ENCODE peak calls at places on chromosomes 6 and 20, in five cellular contexts. P is prostate gland, H is heart left ventricle, W is stomach, K is HCT116. R is an unnamed sample.

GRCh38 chr20:63096681-63097335 is 90.0 kb upstream of the BHLHE23 start:
- DNase-seq in P (no peak), H (no peak), W (no peak), K (no peak), R (no peak)

GRCh38 chr6:158897236-158897635 is 78.1 kb upstream of the EZR start:
- DNase-seq in P (peak), H (no peak), W (no peak), K (no peak), R (no peak)

GRCh38 chr6:19723533-19723932 is 113.6 kb upstream of the ID4 start:
- DNase-seq in P (no peak), H (no peak), W (no peak), K (no peak), R (no peak)

GRCh38 chr6:108693406-108694154 is 132.9 kb downstream of the FOXO3 start:
- DNase-seq in P (no peak), H (no peak), W (no peak), K (no peak), R (no peak)

GRCh38 chr20:50870572-50871161 is 60.6 kb downstream of the ADNP start:
- DNase-seq in P (no peak), H (peak), W (no peak), K (no peak), R (no peak)

GRCh38 chr6:141105481-141105880 is 1027.2 kb upstream of the GJE1 start:
- DNase-seq in P (no peak), H (no peak), W (no peak), K (no peak), R (no peak)

GRCh38 chr20:54293526-54293925 is 85.6 kb downstream of the PFDN4 start:
- DNase-seq in P (no peak), H (no peak), W (no peak), K (no peak), R (peak)

GRCh38 chr6:50602191-50602810 is 111.0 kb upstream of the TFAP2D start:
- DNase-seq in P (no peak), H (no peak), W (no peak), K (peak), R (no peak)

GRCh38 chr20:47336013-47336754 is 20.3 kb downstream of the ZMYND8 start:
- DNase-seq in P (no peak), H (no peak), W (no peak), K (no peak), R (no peak)

GRCh38 chr6:121285041-121285440 is 49.2 kb downstream of the TBC1D32 start:
- DNase-seq in P (no peak), H (no peak), W (no peak), K (no peak), R (no peak)

GRCh38 chr6:170045981-170046667 is 244.8 kb downstream of the DLL1 start:
- DNase-seq in P (no peak), H (no peak), W (no peak), K (no peak), R (no peak)

GRCh38 chr6:21831531-21832291 is 238.2 kb downstream of the SOX4 start:
- DNase-seq in P (no peak), H (no peak), W (no peak), K (no peak), R (no peak)

GRCh38 chr20:33679758-33680485 is 5.7 kb upstream of the NECAB3 start:
- DNase-seq in P (no peak), H (no peak), W (no peak), K (no peak), R (no peak)

GRCh38 chr6:130708338-130708737 is 118.9 kb upstream of the SMLR1 start:
- DNase-seq in P (peak), H (no peak), W (no peak), K (no peak), R (no peak)

GRCh38 chr6:68760941-68761676 is 126.0 kb downstream of the ADGRB3 start:
- DNase-seq in P (no peak), H (no peak), W (no peak), K (no peak), R (no peak)

GRCh38 chr6:161101517-161101916 is 109.9 kb downstream of the MAP3K4 start:
- DNase-seq in P (no peak), H (no peak), W (no peak), K (no peak), R (no peak)

GRCh38 chr6:12012231-12012565 is at the start of gene HIVEP1:
- DNase-seq in P (peak), H (no peak), W (peak), K (no peak), R (peak)

GRCh38 chr20:38187512-38187911 is 22.4 kb upstream of the TGM2 start:
- DNase-seq in P (no peak), H (no peak), W (no peak), K (no peak), R (no peak)

GRCh38 chr6:144066255-144066654 is 29.1 kb downstream of the SF3B5 start:
- DNase-seq in P (no peak), H (no peak), W (no peak), K (no peak), R (no peak)

DNA sequence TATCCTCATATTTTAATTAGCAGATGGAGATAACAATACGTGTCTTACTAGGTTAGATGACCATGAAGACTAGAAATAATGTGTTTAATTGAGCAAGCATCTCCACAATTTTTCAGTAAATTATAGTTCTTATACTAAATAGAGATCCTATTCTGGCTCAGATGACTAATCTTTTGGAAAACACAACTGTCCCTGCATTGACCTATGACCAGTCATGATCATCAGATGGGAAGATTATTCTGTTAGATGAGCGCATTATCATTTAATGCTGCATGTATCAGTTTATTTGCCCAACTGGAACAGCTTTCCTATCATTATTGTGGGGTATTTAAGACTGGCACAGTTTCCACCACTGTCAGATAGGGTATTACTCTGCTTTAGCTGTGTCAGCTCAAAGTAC is 185.5 kb downstream of the MOXD1 start:
- DNase-seq in P (no peak), H (no peak), W (no peak), K (no peak), R (no peak)
- TF ChIP-seq POLR2A in P (no peak), H (no peak), W (no peak), K (no peak), R (no peak)

GRCh38 chr20:36666181-36666740 is 20.3 kb upstream of the SLA2 start:
- DNase-seq in P (no peak), H (no peak), W (no peak), K (no peak), R (no peak)
- TF ChIP-seq CTCF in P (no peak), H (no peak), W (no peak), K (no peak), R (peak)

GRCh38 chr20:44084891-44085290 is 102.1 kb downstream of the JPH2 start:
- DNase-seq in P (no peak), H (no peak), W (no peak), K (no peak), R (no peak)

GRCh38 chr20:44081888-44082287 is 105.1 kb downstream of the JPH2 start:
- DNase-seq in P (no peak), H (no peak), W (no peak), K (no peak), R (no peak)

GRCh38 chr20:44085616-44086434 is 101.2 kb downstream of the JPH2 start:
- DNase-seq in P (no peak), H (no peak), W (no peak), K (no peak), R (no peak)

GRCh38 chr20:44083220-44083933 is 103.6 kb downstream of the JPH2 start:
- DNase-seq in P (peak), H (peak), W (no peak), K (peak), R (no peak)

DNA sequence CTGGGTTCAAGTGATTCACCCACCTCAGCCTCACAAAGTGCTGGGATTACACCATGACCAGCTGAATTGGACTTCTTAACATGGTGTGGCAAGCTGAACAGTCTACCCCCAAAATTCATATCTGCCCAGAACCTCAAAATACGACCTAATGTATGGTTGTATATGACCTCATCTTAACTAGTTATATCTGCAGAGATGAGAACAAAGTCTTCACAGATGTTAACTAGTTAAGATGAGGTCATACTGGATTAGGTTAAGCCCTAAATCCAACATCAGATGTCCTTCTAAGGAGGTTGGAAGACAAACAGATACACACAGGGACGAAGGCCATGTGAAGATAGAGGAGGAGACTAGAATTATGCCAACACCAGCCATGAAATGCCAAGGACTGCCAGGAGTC is 102.5 kb downstream of the JPH2 start:
- DNase-seq in P (no peak), H (no peak), W (no peak), K (no peak), R (no peak)
- H3K4me3 ChIP-seq in P (no peak), H (no peak), W (no peak), K (no peak), R (no peak)

GRCh38 chr20:35739294-35740163 is 2.5 kb downstream of the RBM39 start:
- DNase-seq in P (no peak), H (no peak), W (no peak), K (no peak), R (no peak)
- TF ChIP-seq POLR2A in P (no peak), H (no peak), W (no peak), K (no peak), R (no peak)

DNA sequence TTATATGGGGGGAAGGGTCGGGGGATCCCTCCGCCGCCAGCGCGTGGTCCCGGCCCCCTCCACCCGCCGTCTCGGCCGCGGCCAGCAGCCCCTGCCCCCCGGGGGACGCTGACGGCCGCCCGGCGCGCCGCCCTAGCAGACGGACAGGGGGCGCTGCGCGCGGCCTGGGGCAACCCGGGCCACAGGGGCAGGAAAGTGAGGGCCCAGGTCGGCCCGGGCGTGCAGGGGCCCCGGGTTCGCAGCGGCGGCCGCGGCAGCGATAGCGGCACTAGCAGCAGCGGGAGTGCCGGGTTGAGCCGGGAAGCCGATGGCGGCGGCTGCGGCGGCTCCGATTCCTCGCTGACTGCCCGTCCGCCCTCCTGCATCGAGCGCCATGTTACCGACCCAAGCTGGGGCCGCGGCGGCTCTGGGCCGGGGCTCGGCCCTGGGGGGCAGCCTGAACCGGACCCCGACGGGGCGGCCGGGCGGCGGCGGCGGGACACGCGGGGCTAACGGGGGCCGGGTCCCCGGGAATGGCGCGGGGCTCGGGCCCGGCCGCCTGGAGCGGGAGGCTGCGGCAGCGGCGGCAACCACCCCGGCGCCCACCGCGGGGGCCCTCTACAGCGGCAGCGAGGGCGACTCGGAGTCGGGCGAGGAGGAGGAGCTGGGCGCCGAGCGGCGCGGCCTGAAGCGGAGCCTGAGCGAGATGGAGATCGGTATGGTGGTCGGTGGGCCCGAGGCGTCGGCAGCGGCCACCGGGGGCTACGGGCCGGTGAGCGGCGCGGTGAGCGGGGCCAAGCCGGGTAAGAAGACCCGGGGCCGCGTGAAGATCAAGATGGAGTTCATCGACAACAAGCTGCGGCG is 436 bp downstream of the SRF start:
- DNase-seq in P (no peak), H (peak), W (no peak), K (no peak), R (no peak)
- TF ChIP-seq CTCF in P (peak), H (peak), W (peak), K (peak), R (peak)

GRCh38 chr6:43457643-43458042 is 2.3 kb upstream of the DLK2 start:
- DNase-seq in P (no peak), H (no peak), W (no peak), K (no peak), R (no peak)
- H3K4me3 ChIP-seq in P (no peak), H (no peak), W (no peak), K (peak), R (no peak)

GRCh38 chr6:90285611-90286381 is 10.8 kb downstream of the BACH2 start:
- DNase-seq in P (peak), H (peak), W (peak), K (peak), R (peak)
- TF ChIP-seq POLR2A in P (no peak), H (no peak), W (no peak), K (no peak), R (peak)

GRCh38 chr6:24891004-24891403 is 44.8 kb downstream of the RIPOR2 start:
- DNase-seq in P (no peak), H (no peak), W (no peak), K (no peak), R (no peak)

GRCh38 chr6:24890471-24890870 is 45.3 kb downstream of the RIPOR2 start:
- DNase-seq in P (no peak), H (no peak), W (no peak), K (no peak), R (no peak)

GRCh38 chr6:24887520-24887919 is 48.2 kb downstream of the RIPOR2 start:
- DNase-seq in P (no peak), H (no peak), W (no peak), K (no peak), R (no peak)

GRCh38 chr6:24893342-24893850 is 42.4 kb downstream of the RIPOR2 start:
- DNase-seq in P (no peak), H (no peak), W (no peak), K (no peak), R (no peak)

GRCh38 chr6:24888967-24889366 is 46.8 kb downstream of the RIPOR2 start:
- DNase-seq in P (no peak), H (no peak), W (no peak), K (no peak), R (no peak)
- TF ChIP-seq CTCF in P (no peak), H (no peak), W (no peak), K (no peak), R (no peak)

GRCh38 chr6:27865952-27866369 is 46.2 kb downstream of the OR2B2 start:
- DNase-seq in P (no peak), H (no peak), W (no peak), K (no peak), R (no peak)

GRCh38 chr6:27866370-27867050 is 45.7 kb downstream of the OR2B2 start:
- DNase-seq in P (no peak), H (no peak), W (no peak), K (no peak), R (no peak)

GRCh38 chr6:27862396-27863061 is 49.7 kb downstream of the OR2B2 start:
- DNase-seq in P (no peak), H (no peak), W (no peak), K (no peak), R (no peak)

GRCh38 chr6:27864906-27865883 is 47.0 kb downstream of the OR2B2 start:
- DNase-seq in P (peak), H (peak), W (peak), K (no peak), R (peak)

DNA sequence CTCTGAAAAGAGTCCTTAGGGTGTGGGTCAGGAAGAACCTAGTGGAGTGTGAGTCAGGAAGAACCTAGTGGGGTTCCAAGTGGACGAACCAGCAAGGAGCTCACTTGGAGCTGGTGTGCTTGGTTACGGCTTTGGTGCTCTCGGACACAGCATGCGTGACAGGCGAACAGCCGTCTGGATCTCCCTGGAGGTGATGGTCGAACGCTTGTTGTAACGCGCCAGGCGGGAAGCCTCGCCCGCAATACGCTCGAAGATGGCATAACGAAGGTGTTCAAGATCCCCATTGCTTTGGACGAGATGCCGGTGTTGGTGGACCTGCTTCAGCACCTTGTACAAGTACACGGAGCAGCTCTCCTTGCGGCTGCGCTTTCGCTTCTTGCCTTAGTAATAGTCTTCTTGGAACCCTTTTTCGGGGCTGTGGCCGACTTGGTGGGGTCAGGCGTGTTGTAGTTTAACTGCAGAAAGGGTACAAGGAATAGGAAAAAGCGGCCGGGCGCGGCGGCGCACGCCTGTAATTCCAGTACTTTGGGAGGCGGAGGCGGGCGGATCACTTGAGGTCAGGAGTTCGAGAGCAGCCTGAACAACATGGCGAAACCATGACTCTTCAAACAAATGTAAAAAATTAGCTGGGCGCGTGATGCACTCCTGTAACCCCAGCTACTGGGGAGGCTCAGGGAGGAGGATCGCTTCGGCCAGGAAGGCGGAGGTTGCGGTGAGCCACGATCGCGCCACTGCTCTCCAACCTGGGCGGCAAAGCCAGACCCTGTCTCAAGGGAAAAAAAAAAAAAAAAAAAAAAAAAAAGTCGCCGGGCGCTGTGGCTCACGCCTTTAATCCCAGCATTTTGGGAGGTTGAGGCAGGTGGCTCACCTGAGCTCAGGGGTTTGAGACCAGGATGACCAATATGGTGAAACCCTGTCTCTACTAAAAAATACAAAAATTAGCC is 48.0 kb downstream of the OR2B2 start:
- DNase-seq in P (no peak), H (no peak), W (no peak), K (no peak), R (peak)
- H3K4me3 ChIP-seq in P (peak), H (peak), W (peak), K (no peak), R (peak)

R was measured in body of pancreas.